ENCODE peak calls at places on chromosome 3, in five cellular contexts. K is sigmoid colon, D is vagina, H is Peyer's patch, C is K562. L is an unnamed sample.

GRCh38 chr3:12963869-12964712 is 109.1 kb downstream of the IQSEC1 start:
- DNase-seq in K (no peak), C (peak; percentile 35), H (no peak), D (no peak), L (peak; percentile 21)

GRCh38 chr3:28077566-28077965 is 163.9 kb upstream of the CMC1 start:
- DNase-seq in C (no peak), K (no peak), D (no peak), H (no peak), L (peak; percentile 14)

GRCh38 chr3:191373327-191373726 is 43.0 kb upstream of the UTS2B start:
- DNase-seq in D (no peak), C (no peak), K (no peak), H (no peak), L (no peak)

GRCh38 chr3:195154793-195155535 is 116.0 kb downstream of the XXYLT1 start:
- DNase-seq in D (no peak), K (peak; percentile 98), C (peak; percentile 70), H (peak; percentile 48), L (peak; percentile 84)

GRCh38 chr3:25473246-25473645 is 45.2 kb downstream of the RARB start:
- DNase-seq in H (no peak), D (no peak), K (peak; percentile 69), C (no peak), L (no peak)

GRCh38 chr3:33826688-33827087 is 28.3 kb downstream of the PDCD6IP start:
- DNase-seq in D (no peak), C (no peak), H (no peak), K (no peak), L (no peak)

GRCh38 chr3:63324621-63325020 is 46.5 kb downstream of the SYNPR start:
- DNase-seq in K (no peak), C (no peak), H (no peak), D (no peak), L (no peak)

GRCh38 chr3:186520957-186521842 is 23.0 kb downstream of the CRYGS start:
- DNase-seq in K (no peak), C (no peak), H (peak; percentile 81), D (no peak), L (no peak)

GRCh38 chr3:88046731-88047130 is 12.1 kb downstream of the CGGBP1 start:
- DNase-seq in K (no peak), C (no peak), D (no peak), H (no peak), L (no peak)

GRCh38 chr3:187165144-187165543 is 25.8 kb upstream of the RPL39L start:
- DNase-seq in K (no peak), H (peak; percentile 28), D (no peak), C (peak; percentile 70), L (peak; percentile 50)

GRCh38 chr3:120048355-120048754 is 45.9 kb downstream of the GSK3B start:
- DNase-seq in H (no peak), D (no peak), C (no peak), K (no peak), L (no peak)

GRCh38 chr3:66393486-66394260 is 107.1 kb downstream of the LRIG1 start:
- DNase-seq in D (no peak), K (peak; percentile 44), H (peak; percentile 79), C (no peak), L (no peak)

GRCh38 chr3:183698760-183699159 is 1.2 kb downstream of the YEATS2 start:
- DNase-seq in H (peak; percentile 41), C (peak; percentile 37), K (no peak), D (no peak), L (peak; percentile 33)

GRCh38 chr3:12750658-12751071 is 8.4 kb downstream of the TMEM40 start:
- DNase-seq in K (peak; percentile 73), H (no peak), D (no peak), C (no peak), L (no peak)

GRCh38 chr3:108008931-108009635 is 81.7 kb downstream of the CD47 start:
- DNase-seq in K (no peak), H (no peak), C (no peak), D (no peak), L (no peak)

GRCh38 chr3:196288141-196288460 is 575 bp upstream of the PCYT1A start:
- DNase-seq in C (no peak), H (no peak), D (no peak), K (no peak), L (no peak)

GRCh38 chr3:170471149-170471548 is 52.5 kb downstream of the CLDN11 start:
- DNase-seq in D (no peak), H (no peak), K (no peak), C (no peak), L (no peak)

GRCh38 chr3:197425485-197426131 is 127.2 kb upstream of the DLG1 start:
- DNase-seq in C (no peak), D (no peak), K (no peak), H (no peak), L (no peak)

GRCh38 chr3:191528589-191528988 is 67.6 kb downstream of the PYDC2 start:
- DNase-seq in C (no peak), D (no peak), H (no peak), K (no peak), L (no peak)

GRCh38 chr3:67509471-67510075 is 144.8 kb downstream of the SUCLG2 start:
- DNase-seq in K (no peak), D (no peak), H (no peak), C (no peak), L (no peak)

GRCh38 chr3:58188173-58188564 is 22.6 kb downstream of the DNASE1L3 start:
- DNase-seq in H (no peak), K (no peak), C (no peak), D (no peak), L (no peak)

GRCh38 chr3:77204788-77205187 is 164.9 kb downstream of the ROBO2 start:
- DNase-seq in C (no peak), D (no peak), H (no peak), K (no peak), L (no peak)

GRCh38 chr3:108119398-108120109 is 28.7 kb upstream of the CD47 start:
- DNase-seq in C (no peak), K (no peak), D (no peak), H (no peak), L (no peak)

GRCh38 chr3:157149136-157149696 is 10.7 kb downstream of the CCNL1 start:
- DNase-seq in H (no peak), D (no peak), C (no peak), K (no peak), L (no peak)

GRCh38 chr3:157146664-157147082 is 13.3 kb downstream of the CCNL1 start:
- DNase-seq in D (no peak), C (no peak), H (no peak), K (no peak), L (no peak)

GRCh38 chr3:157148123-157148889 is 11.6 kb downstream of the CCNL1 start:
- DNase-seq in C (no peak), D (no peak), K (no peak), H (no peak), L (no peak)

GRCh38 chr3:157145566-157145965 is 14.4 kb downstream of the CCNL1 start:
- DNase-seq in K (no peak), D (no peak), C (no peak), H (no peak), L (no peak)

DNA sequence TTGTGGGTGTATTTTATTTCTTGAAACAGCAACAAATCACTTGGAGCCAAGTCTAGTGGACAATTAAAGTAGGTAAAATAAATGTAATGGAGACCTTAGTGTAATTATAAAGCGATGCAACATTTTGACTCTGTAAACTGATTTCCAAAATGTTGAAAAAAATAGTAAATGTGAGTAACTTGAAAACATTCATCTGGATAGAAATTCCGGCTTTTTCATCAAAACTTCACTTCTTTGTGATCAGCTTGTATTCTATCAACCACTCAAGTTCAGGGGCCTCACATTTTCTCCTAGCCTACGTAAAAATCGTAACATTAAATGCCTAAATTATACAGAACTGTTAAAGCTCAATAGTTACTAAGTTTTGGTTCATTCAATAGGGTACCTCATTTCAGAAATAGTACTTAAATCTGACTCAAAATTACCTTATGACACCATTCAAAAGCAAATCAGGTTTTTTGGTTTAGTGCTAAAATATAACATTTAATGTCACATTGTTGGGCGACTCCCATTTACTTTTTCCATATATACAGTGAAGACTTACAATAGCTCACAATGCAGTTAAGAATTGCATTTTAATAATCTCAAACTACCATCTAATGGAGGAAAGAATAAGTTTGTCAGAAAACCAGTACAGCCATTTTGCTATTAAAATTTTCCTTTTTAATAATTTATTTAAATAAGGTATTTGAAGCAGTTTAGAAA is 12.7 kb downstream of the CCNL1 start:
- DNase-seq in H (no peak), K (no peak), C (no peak), D (no peak), L (no peak)
- TF ChIP-seq POLR2A in H (no peak), K (no peak), C (peak; percentile 61), D (no peak), L (no peak)

DNA sequence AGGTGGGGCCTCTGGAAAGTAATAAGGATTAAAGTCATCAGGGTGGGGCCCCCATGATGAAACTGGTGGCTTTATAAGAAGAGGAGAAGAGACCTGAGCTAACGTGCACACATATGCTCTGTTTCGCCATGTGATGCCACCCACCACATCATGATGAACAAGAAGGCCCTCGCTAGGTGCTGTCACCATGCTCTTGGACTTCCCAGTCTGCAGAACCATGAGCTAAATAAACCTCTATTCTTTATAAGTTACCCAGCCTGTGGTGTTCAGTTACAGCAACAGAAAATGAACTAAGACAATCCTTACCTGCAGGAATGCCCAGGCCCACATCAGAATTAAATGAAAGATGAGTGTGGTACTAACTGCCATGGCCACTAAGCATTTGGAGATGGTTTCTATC is 79.8 kb downstream of the ADCY5 start:
- DNase-seq in D (no peak), C (no peak), K (peak; percentile 18), H (no peak), L (no peak)
- H3K4me1 ChIP-seq in D (peaks cover 11% of the 10 kb centered on the region), C (no peaks in the 10 kb centered on the region), K (peaks cover 79% of the 10 kb centered on the region), H (no peaks in the 10 kb centered on the region), L (peaks cover 16% of the 10 kb centered on the region)

DNA sequence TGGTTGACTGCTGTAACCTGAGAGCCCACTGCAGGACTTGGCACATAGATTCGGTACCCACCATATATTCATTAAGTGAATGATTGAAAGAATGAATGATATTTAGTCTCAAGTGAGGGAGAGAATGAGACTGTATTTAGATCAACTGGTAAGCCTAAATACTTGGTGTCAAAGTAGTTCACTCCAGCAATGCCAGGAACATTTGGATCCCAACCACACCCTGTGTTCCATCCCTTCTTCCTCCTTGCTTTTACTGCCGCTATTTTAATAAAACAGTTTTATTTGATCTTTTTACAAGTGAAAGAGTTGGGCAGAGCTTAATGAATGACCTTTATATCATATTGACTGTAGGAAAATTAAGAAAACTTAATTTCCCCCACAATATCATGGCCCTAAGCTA is 473.6 kb upstream of the CBLB start:
- DNase-seq in D (no peak), H (no peak), C (no peak), K (no peak), L (peak; percentile 20)
- TF ChIP-seq POLR2A in D (no peak), H (no peak), C (no peak), K (no peak), L (no peak)

DNA sequence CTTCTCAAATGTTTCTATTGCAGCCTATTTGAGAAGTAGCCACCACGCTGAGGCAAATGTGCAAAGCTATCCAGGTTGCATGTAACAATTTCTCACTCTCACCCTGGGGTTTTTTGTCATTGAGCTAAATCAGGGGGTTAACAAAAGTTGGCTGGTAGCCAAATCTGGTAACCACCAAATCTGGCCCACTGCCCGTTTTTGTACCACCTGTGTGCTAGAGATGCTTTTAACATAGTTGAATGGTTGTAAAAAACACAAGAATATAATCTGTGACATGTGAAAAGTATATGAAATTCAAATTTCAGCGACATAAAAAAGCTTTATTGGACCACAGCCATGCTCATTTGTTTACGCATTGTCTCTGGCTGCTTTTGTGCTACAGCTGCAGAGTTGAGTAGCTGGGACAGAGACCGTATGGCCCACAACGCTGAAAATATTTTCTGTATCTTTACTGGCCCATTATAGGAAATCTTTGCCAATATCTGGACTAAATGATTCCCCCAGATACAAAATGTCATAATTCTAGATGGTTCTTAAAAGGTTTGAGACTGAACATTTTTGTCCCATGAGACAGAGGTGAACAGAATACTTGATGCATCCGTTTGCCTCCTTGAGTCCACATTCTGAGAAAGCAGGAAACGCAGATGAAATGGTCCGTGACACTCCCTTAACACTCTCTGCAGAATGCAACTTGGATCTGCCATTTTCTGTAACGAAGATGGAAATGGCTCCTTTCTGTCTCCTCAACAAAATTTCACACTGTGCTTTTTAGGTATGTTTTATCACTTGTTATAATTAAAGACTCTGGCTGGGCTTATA is 120.9 kb upstream of the PDZRN3 start:
- DNase-seq in D (no peak), K (no peak), H (no peak), C (no peak), L (peak; percentile 19)
- H3K4me1 ChIP-seq in D (peaks cover 33% of the 10 kb centered on the region), K (no peaks in the 10 kb centered on the region), H (no peaks in the 10 kb centered on the region), C (no peaks in the 10 kb centered on the region), L (peaks cover 4% of the 10 kb centered on the region)

L was measured in testis.